ENCODE peak calls at places on chromosomes 4 and X, in four cellular contexts. One of them, this sample, is unnamed.

GRCh38 chr4:22389240-22389871 is 126.5 kb downstream of the ADGRA3 start:
- DNase-seq in fibroblast of lung: peak; percentile 75
- DNase-seq in cardiac fibroblast: peak; percentile 87
- DNase-seq in right lobe of liver: peak; percentile 30
- DNase-seq in this sample: peak; percentile 78

GRCh38 chr4:36568575-36568974 is 287.2 kb downstream of the DTHD1 start:
- DNase-seq in fibroblast of lung: no peak
- DNase-seq in cardiac fibroblast: no peak
- DNase-seq in right lobe of liver: no peak
- DNase-seq in this sample: no peak

GRCh38 chr4:139015948-139016451 is 419 bp downstream of the NOCT start:
- DNase-seq in fibroblast of lung: peak; percentile 23
- DNase-seq in cardiac fibroblast: peak; percentile 50
- DNase-seq in right lobe of liver: peak; percentile 63
- DNase-seq in this sample: no peak

GRCh38 chr4:15755781-15756180 is 22.3 kb upstream of the CD38 start:
- DNase-seq in fibroblast of lung: peak; percentile 41
- DNase-seq in cardiac fibroblast: no peak
- DNase-seq in right lobe of liver: no peak
- DNase-seq in this sample: peak; percentile 49

GRCh38 chr4:2941138-2942036 is 21.8 kb downstream of the NOP14 start:
- DNase-seq in fibroblast of lung: no peak
- DNase-seq in cardiac fibroblast: no peak
- DNase-seq in right lobe of liver: peak; percentile 25
- DNase-seq in this sample: no peak

GRCh38 chr4:40547446-40548132 is 82.1 kb downstream of the RBM47 start:
- DNase-seq in fibroblast of lung: peak; percentile 47
- DNase-seq in cardiac fibroblast: no peak
- DNase-seq in right lobe of liver: no peak
- DNase-seq in this sample: no peak

GRCh38 chrX:1895583-1895982 is 280.7 kb downstream of the ASMT start:
- DNase-seq in fibroblast of lung: no peak
- DNase-seq in cardiac fibroblast: no peak
- DNase-seq in right lobe of liver: no peak
- DNase-seq in this sample: no peak

GRCh38 chr4:110211007-110211769 is 12.8 kb upstream of the ELOVL6 start:
- DNase-seq in fibroblast of lung: peak; percentile 51
- DNase-seq in cardiac fibroblast: peak; percentile 73
- DNase-seq in right lobe of liver: no peak
- DNase-seq in this sample: peak; percentile 69

GRCh38 chr4:54717694-54718093 is 59.9 kb downstream of the KIT start:
- DNase-seq in fibroblast of lung: no peak
- DNase-seq in cardiac fibroblast: no peak
- DNase-seq in right lobe of liver: no peak
- DNase-seq in this sample: no peak

GRCh38 chr4:102076622-102077021 is 268.7 kb downstream of the SLC39A8 start:
- DNase-seq in fibroblast of lung: no peak
- DNase-seq in cardiac fibroblast: no peak
- DNase-seq in right lobe of liver: no peak
- DNase-seq in this sample: peak; percentile 0

GRCh38 chr4:187289371-187289770 is 565.7 kb upstream of the FAT1 start:
- DNase-seq in fibroblast of lung: peak; percentile 56
- DNase-seq in cardiac fibroblast: peak; percentile 18
- DNase-seq in right lobe of liver: no peak
- DNase-seq in this sample: no peak

GRCh38 chrX:10496345-10496965 is 123.9 kb downstream of the MID1 start:
- DNase-seq in fibroblast of lung: peak; percentile 95
- DNase-seq in cardiac fibroblast: peak; percentile 87
- DNase-seq in right lobe of liver: no peak
- DNase-seq in this sample: peak; percentile 63

DNA sequence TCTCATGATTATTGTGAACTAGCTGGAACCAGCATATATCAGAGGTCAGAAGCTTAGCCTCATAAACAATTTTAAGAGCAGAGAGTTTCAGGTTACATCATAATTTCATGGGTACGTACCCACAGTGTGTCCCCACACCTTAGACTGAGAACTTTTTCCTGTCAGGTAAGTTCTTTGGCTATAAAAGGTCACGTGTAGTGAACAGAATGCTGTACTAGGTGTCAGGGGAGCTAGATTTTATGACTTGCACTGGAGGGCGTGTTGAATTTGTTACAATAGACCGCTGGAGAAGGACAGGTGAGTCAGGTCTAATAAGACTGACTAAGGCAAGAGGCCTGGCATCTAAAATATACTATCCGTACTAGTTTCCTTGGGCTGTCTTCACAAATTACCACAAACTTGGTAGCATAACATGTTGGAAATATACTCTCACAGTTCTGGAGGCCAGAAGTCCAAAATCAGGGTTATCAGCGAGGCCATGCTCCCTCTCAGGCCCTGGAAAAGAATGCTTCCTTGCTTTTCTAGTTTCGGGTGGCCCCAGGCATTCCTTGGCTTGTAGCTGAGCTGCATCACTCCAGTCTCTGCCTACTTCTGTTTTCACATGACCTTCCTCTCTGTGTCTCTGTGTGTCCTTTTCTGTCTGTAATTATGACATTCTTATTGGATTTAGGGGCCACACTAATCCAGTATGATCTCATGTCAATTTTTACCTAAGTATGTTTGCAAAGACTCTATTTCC is 512.0 kb upstream of the NR3C2 start:
- DNase-seq in fibroblast of lung: no peak
- DNase-seq in cardiac fibroblast: no peak
- DNase-seq in right lobe of liver: no peak
- DNase-seq in this sample: no peak
- TF ChIP-seq CTCF in fibroblast of lung: no peak
- TF ChIP-seq CTCF in cardiac fibroblast: no peak
- TF ChIP-seq CTCF in right lobe of liver: no peak
- TF ChIP-seq CTCF in this sample: no peak

GRCh38 chrX:3527166-3527565 is 180.7 kb upstream of the MXRA5 start:
- DNase-seq in fibroblast of lung: peak; percentile 63
- DNase-seq in cardiac fibroblast: no peak
- DNase-seq in right lobe of liver: no peak
- DNase-seq in this sample: no peak

GRCh38 chrX:3527811-3528210 is 181.4 kb upstream of the MXRA5 start:
- DNase-seq in fibroblast of lung: peak; percentile 68
- DNase-seq in cardiac fibroblast: peak; percentile 4
- DNase-seq in right lobe of liver: no peak
- DNase-seq in this sample: no peak

GRCh38 chrX:3526749-3527148 is 180.3 kb upstream of the MXRA5 start:
- DNase-seq in fibroblast of lung: peak; percentile 77
- DNase-seq in cardiac fibroblast: peak; percentile 14
- DNase-seq in right lobe of liver: no peak
- DNase-seq in this sample: no peak

GRCh38 chrX:3522016-3522690 is 175.7 kb upstream of the MXRA5 start:
- DNase-seq in fibroblast of lung: peak; percentile 90
- DNase-seq in cardiac fibroblast: peak; percentile 20
- DNase-seq in right lobe of liver: no peak
- DNase-seq in this sample: peak; percentile 74

GRCh38 chrX:3526084-3526483 is 179.6 kb upstream of the MXRA5 start:
- DNase-seq in fibroblast of lung: peak; percentile 72
- DNase-seq in cardiac fibroblast: peak; percentile 21
- DNase-seq in right lobe of liver: no peak
- DNase-seq in this sample: peak; percentile 37
- H3K4me3 ChIP-seq in fibroblast of lung: no peak overlapping the region
- H3K4me3 ChIP-seq in cardiac fibroblast: no peak overlapping the region
- H3K4me3 ChIP-seq in right lobe of liver: no peak overlapping the region
- H3K4me3 ChIP-seq in this sample: no peak overlapping the region

GRCh38 chr4:168621806-168622589 is 125.1 kb downstream of the PALLD start:
- DNase-seq in fibroblast of lung: peak; percentile 96
- DNase-seq in cardiac fibroblast: peak; percentile 96
- DNase-seq in right lobe of liver: no peak
- DNase-seq in this sample: peak; percentile 70

GRCh38 chr4:168618577-168619265 is 121.9 kb downstream of the PALLD start:
- DNase-seq in fibroblast of lung: peak; percentile 97
- DNase-seq in cardiac fibroblast: peak; percentile 90
- DNase-seq in right lobe of liver: no peak
- DNase-seq in this sample: no peak

GRCh38 chr4:168623011-168623410 is 126.2 kb downstream of the PALLD start:
- DNase-seq in fibroblast of lung: no peak
- DNase-seq in cardiac fibroblast: no peak
- DNase-seq in right lobe of liver: no peak
- DNase-seq in this sample: no peak

GRCh38 chr4:168622600-168622999 is 125.7 kb downstream of the PALLD start:
- DNase-seq in fibroblast of lung: no peak
- DNase-seq in cardiac fibroblast: no peak
- DNase-seq in right lobe of liver: no peak
- DNase-seq in this sample: no peak

DNA sequence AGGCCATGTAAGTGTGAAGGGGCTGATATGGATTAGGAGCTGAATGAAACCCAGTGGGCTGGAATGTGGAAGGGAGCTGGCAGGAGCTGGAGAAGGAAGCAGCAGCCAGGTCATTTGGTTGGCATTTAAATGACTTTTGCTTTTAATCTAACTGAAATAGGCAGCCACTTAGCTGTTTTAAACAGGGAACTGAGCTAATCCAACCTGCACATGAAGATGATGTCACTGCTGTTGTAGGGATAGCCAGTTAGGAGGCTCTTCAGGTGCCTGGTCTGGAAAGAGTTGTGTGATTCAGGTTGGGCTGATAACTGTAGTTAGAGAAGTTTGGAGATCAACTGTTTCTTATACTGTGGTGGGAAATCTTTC is 122.4 kb downstream of the PALLD start:
- DNase-seq in fibroblast of lung: peak; percentile 62
- DNase-seq in cardiac fibroblast: peak; percentile 35
- DNase-seq in right lobe of liver: no peak
- DNase-seq in this sample: no peak
- TF ChIP-seq CTCF in fibroblast of lung: no peak
- TF ChIP-seq CTCF in cardiac fibroblast: no peak
- TF ChIP-seq CTCF in right lobe of liver: no peak
- TF ChIP-seq CTCF in this sample: no peak

GRCh38 chrX:134623293-134624045 is 34.8 kb downstream of the PLAC1 start:
- DNase-seq in fibroblast of lung: peak; percentile 50
- DNase-seq in cardiac fibroblast: peak; percentile 50
- DNase-seq in right lobe of liver: no peak
- DNase-seq in this sample: peak; percentile 30

GRCh38 chrX:134624046-134624430 is 34.2 kb downstream of the PLAC1 start:
- DNase-seq in fibroblast of lung: peak; percentile 71
- DNase-seq in cardiac fibroblast: peak; percentile 40
- DNase-seq in right lobe of liver: no peak
- DNase-seq in this sample: peak; percentile 16

GRCh38 chrX:134622813-134623185 is 35.5 kb downstream of the PLAC1 start:
- DNase-seq in fibroblast of lung: peak; percentile 67
- DNase-seq in cardiac fibroblast: no peak
- DNase-seq in right lobe of liver: no peak
- DNase-seq in this sample: peak; percentile 32

GRCh38 chrX:134626434-134626833 is 31.8 kb downstream of the PLAC1 start:
- DNase-seq in fibroblast of lung: no peak
- DNase-seq in cardiac fibroblast: no peak
- DNase-seq in right lobe of liver: no peak
- DNase-seq in this sample: no peak

GRCh38 chrX:134625315-134625718 is 33.0 kb downstream of the PLAC1 start:
- DNase-seq in fibroblast of lung: peak; percentile 69
- DNase-seq in cardiac fibroblast: peak; percentile 62
- DNase-seq in right lobe of liver: no peak
- DNase-seq in this sample: no peak
- H3K4me3 ChIP-seq in fibroblast of lung: no peak overlapping the region
- H3K4me3 ChIP-seq in cardiac fibroblast: no peak overlapping the region
- H3K4me3 ChIP-seq in right lobe of liver: no peak overlapping the region
- H3K4me3 ChIP-seq in this sample: no peak overlapping the region

DNA sequence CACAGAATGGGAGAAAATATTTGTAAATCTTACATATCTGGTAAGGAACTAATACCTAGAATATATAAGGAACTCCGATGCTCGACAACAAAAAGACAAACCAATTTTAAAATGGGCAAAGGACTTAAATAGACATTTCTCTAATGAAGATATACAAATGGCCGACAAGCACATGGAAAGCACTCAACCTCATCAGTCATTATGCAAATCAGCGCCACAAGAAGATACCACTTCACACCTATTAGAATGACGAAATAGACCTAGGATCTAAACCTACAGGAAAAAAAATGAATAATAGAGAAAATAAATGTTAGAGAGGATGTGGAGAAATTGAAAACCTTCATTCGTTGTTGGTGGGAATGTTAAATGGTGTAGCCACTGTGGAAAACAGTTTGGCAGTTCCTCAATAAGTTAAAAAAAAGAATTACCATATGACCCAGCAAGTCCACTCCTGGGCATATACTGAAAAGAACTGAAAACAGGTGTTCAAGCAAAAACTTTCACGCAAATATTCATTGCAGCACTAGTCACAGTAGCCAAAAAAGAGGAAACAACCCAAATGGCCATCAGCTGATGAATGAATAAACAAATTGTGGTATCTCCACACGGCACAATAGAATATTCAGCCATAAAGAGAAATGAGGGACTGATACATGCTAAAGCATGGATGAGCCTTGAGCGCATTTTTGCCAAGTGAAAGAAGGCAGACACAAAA is 57.3 kb upstream of the WDR19 start:
- DNase-seq in fibroblast of lung: no peak
- DNase-seq in cardiac fibroblast: no peak
- DNase-seq in right lobe of liver: no peak
- DNase-seq in this sample: no peak
- TF ChIP-seq CTCF in fibroblast of lung: no peak
- TF ChIP-seq CTCF in cardiac fibroblast: no peak
- TF ChIP-seq CTCF in right lobe of liver: no peak
- TF ChIP-seq CTCF in this sample: no peak

GRCh38 chr4:80900908-80901307 is 129.6 kb upstream of the BMP3 start:
- DNase-seq in fibroblast of lung: no peak
- DNase-seq in cardiac fibroblast: no peak
- DNase-seq in right lobe of liver: no peak
- DNase-seq in this sample: no peak
- H3K4me3 ChIP-seq in fibroblast of lung: no peak overlapping the region
- H3K4me3 ChIP-seq in cardiac fibroblast: no peak overlapping the region
- H3K4me3 ChIP-seq in right lobe of liver: no peak overlapping the region
- H3K4me3 ChIP-seq in this sample: no peak overlapping the region